ENCODE peak calls at places on chromosomes 1 and 21, in four cellular contexts. O, H, K and P are unnamed samples.

GRCh38 chr1:19372136-19372514 is 60.0 kb downstream of the SLC66A1 start:
- DNase-seq in O (no peak), K (no peak), H (no peak), P (no peak)

GRCh38 chr1:182877842-182878241 is 38.7 kb downstream of the DHX9 start:
- DNase-seq in H (no peak), O (no peak), K (no peak), P (no peak)

GRCh38 chr1:39952359-39953110 is 2.4 kb upstream of the MFSD2A start:
- DNase-seq in K (no peak), O (no peak), H (no peak), P (no peak)

GRCh38 chr1:109977225-109977624 is 7.3 kb upstream of the AHCYL1 start:
- DNase-seq in O (no peak), K (no peak), H (no peak), P (no peak)

GRCh38 chr1:83716641-83717040 is 282.3 kb downstream of the TTLL7 start:
- DNase-seq in O (no peak), H (no peak), K (no peak), P (no peak)

GRCh38 chr1:209625205-209625549 is 27.0 kb downstream of the LAMB3 start:
- DNase-seq in H (no peak), K (no peak), O (no peak), P (peak; percentile 67)

GRCh38 chr1:178938959-178939317 is 68.1 kb upstream of the ANGPTL1 start:
- DNase-seq in K (no peak), H (no peak), O (no peak), P (peak; percentile 75)

GRCh38 chr1:15062479-15063099 is 91.0 kb upstream of the TMEM51 start:
- DNase-seq in O (no peak), K (no peak), H (no peak), P (no peak)

GRCh38 chr1:12383001-12383400 is 153.2 kb downstream of the VPS13D start:
- DNase-seq in K (no peak), H (no peak), O (no peak), P (no peak)

GRCh38 chr1:93623875-93624274 is 57.8 kb downstream of the BCAR3 start:
- DNase-seq in H (peak; percentile 67), O (peak; percentile 54), K (no peak), P (no peak)

GRCh38 chr21:15289896-15290841 is 225.4 kb upstream of the NRIP1 start:
- DNase-seq in H (no peak), K (no peak), O (no peak), P (no peak)

GRCh38 chr1:202811296-202812175 is 782 bp downstream of the PCAT6 start:
- DNase-seq in H (no peak), K (no peak), O (no peak), P (peak; percentile 22)

GRCh38 chr1:32138965-32139364 is 31.1 kb downstream of the KPNA6 start:
- DNase-seq in K (no peak), O (no peak), H (no peak), P (no peak)

GRCh38 chr1:204240233-204240632 is 26.4 kb upstream of the GOLT1A start:
- DNase-seq in H (no peak), O (no peak), K (no peak), P (no peak)

GRCh38 chr1:101309334-101310221 is 72.8 kb downstream of the S1PR1 start:
- DNase-seq in O (peak; percentile 40), K (no peak), H (peak; percentile 29), P (peak; percentile 51)

GRCh38 chr1:119115301-119115700 is 25.2 kb downstream of the WARS2 start:
- DNase-seq in O (no peak), K (no peak), H (no peak), P (no peak)

GRCh38 chr21:31128234-31128633 is 90.0 kb upstream of the KRTAP19-8 start:
- DNase-seq in H (no peak), K (no peak), O (no peak), P (no peak)

GRCh38 chr1:21468597-21468996 is 28.7 kb downstream of the NBPF3 start:
- DNase-seq in O (peak; percentile 38), H (no peak), K (no peak), P (no peak)

GRCh38 chr1:230326971-230327891 is 98.9 kb downstream of the PGBD5 start:
- DNase-seq in H (no peak), K (no peak), O (no peak), P (no peak)

GRCh38 chr1:64107587-64107986 is 95.8 kb upstream of the UBE2U start:
- DNase-seq in H (no peak), O (no peak), K (no peak), P (no peak)

GRCh38 chr21:44802396-44803153 is 955 bp upstream of the UBE2G2 start:
- DNase-seq in O (no peak), H (no peak), K (no peak), P (no peak)

GRCh38 chr1:39632491-39633417 is 6.7 kb downstream of the HEYL start:
- DNase-seq in H (no peak), K (no peak), O (peak; percentile 58), P (peak; percentile 88)

GRCh38 chr1:246142320-246142893 is 364.7 kb downstream of the SMYD3 start:
- DNase-seq in H (peak; percentile 88), O (peak; percentile 99), K (no peak), P (no peak)

GRCh38 chr1:152348447-152348846 is 11.4 kb downstream of the FLG2 start:
- DNase-seq in K (no peak), O (no peak), H (no peak), P (no peak)

GRCh38 chr1:62306065-62306464 is 13.2 kb downstream of the KANK4 start:
- DNase-seq in O (no peak), H (no peak), K (no peak), P (no peak)

GRCh38 chr1:25104932-25105561 is 127.3 kb downstream of the SYF2 start:
- DNase-seq in O (no peak), K (no peak), H (no peak), P (no peak)